ENCODE peak calls at places on chromosomes 7 and 10, in six cellular contexts. X is IMR-90, C is H9, R is mesenchymal stem cell, U is mesendoderm, P is H1. W is an unnamed sample.

GRCh38 chr7:133695976-133696531 is 431.1 kb upstream of the LRGUK start:
- DNase-seq in X (no peak), C (no peak), R (no peak), U (no peak), P (no peak), W (no peak)

GRCh38 chr7:73586911-73587310 is 8.5 kb upstream of the TBL2 start:
- DNase-seq in X (no peak), C (no peak), R (no peak), U (no peak), P (no peak), W (no peak)

GRCh38 chr7:74409571-74409970 is 44.1 kb upstream of the GTF2IRD1 start:
- DNase-seq in X (no peak), C (no peak), R (no peak), U (no peak), P (no peak), W (no peak)

GRCh38 chr7:73892003-73892975 is 31.3 kb downstream of the TMEM270 start:
- DNase-seq in X (peak; percentile 79), C (no peak), R (no peak), U (no peak), P (no peak), W (no peak)

GRCh38 chr10:17409170-17409733 is 45.1 kb downstream of the ST8SIA6 start:
- DNase-seq in X (peak; percentile 5), C (no peak), R (no peak), U (peak; percentile 37), P (no peak), W (no peak)

GRCh38 chr7:25359471-25360059 is 131.3 kb upstream of the NPVF start:
- DNase-seq in X (no peak), C (no peak), R (peak; percentile 86), U (peak; percentile 37), P (no peak), W (no peak)

GRCh38 chr7:83677180-83677866 is 28.4 kb upstream of the SEMA3E start:
- DNase-seq in X (peak; percentile 94), C (no peak), R (peak; percentile 99), U (peak; percentile 54), P (no peak), W (no peak)

GRCh38 chr7:135481600-135481979 is 28.3 kb downstream of the CNOT4 start:
- DNase-seq in X (no peak), C (no peak), R (no peak), U (no peak), P (no peak), W (no peak)

GRCh38 chr10:29102636-29103035 is 186.2 kb upstream of the LYZL1 start:
- DNase-seq in X (no peak), C (no peak), R (no peak), U (no peak), P (no peak), W (no peak)

GRCh38 chr7:7231865-7232264 is 49.5 kb downstream of the C1GALT1 start:
- DNase-seq in X (no peak), C (no peak), R (no peak), U (no peak), P (no peak), W (no peak)

GRCh38 chr10:46106410-46107255 is 60.6 kb upstream of the MSMB start:
- DNase-seq in X (peak; percentile 12), C (peak; percentile 82), R (peak; percentile 75), U (peak; percentile 87), P (peak; percentile 85), W (peak; percentile 23)

GRCh38 chr7:64875258-64875657 is 27.8 kb upstream of the ZNF273 start:
- DNase-seq in X (no peak), C (no peak), R (no peak), U (no peak), P (peak; percentile 23), W (no peak)

GRCh38 chr10:88227342-88228018 is 355.6 kb downstream of the RNLS start:
- DNase-seq in X (peak; percentile 85), C (no peak), R (peak; percentile 35), U (no peak), P (no peak), W (no peak)

GRCh38 chr7:138565451-138566114 is 105.5 kb downstream of the TRIM24 start:
- DNase-seq in X (peak; percentile 78), C (peak; percentile 41), R (peak; percentile 36), U (peak; percentile 82), P (no peak), W (no peak)

GRCh38 chr7:117793496-117793895 is 79.7 kb downstream of the CTTNBP2 start:
- DNase-seq in X (no peak), C (no peak), R (no peak), U (no peak), P (no peak), W (no peak)

GRCh38 chr10:88288621-88289059 is 294.5 kb downstream of the RNLS start:
- DNase-seq in X (no peak), C (no peak), R (no peak), U (no peak), P (no peak), W (no peak)

GRCh38 chr10:12634532-12634931 is 285.2 kb downstream of the CAMK1D start:
- DNase-seq in X (no peak), C (no peak), R (peak; percentile 4), U (no peak), P (no peak), W (no peak)

GRCh38 chr7:130721486-130722277 is 12.3 kb downstream of the KLF14 start:
- DNase-seq in X (peak; percentile 69), C (peak; percentile 81), R (peak; percentile 85), U (peak; percentile 91), P (peak; percentile 60), W (peak; percentile 58)

GRCh38 chr10:94042001-94042813 is 48.5 kb downstream of the PLCE1 start:
- DNase-seq in X (peak; percentile 79), C (peak; percentile 27), R (peak; percentile 36), U (peak; percentile 59), P (no peak), W (no peak)

GRCh38 chr7:5643280-5643679 is 138.2 kb downstream of the RNF216 start:
- DNase-seq in X (no peak), C (peak; percentile 63), R (peak; percentile 62), U (peak; percentile 82), P (no peak), W (no peak)

GRCh38 chr7:37901890-37902524 is 14.6 kb downstream of the SFRP4 start:
- DNase-seq in X (peak; percentile 4), C (no peak), R (peak; percentile 9), U (peak; percentile 54), P (no peak), W (no peak)

GRCh38 chr10:72746606-72747357 is 54.8 kb downstream of the MCU start:
- DNase-seq in X (no peak), C (no peak), R (peak; percentile 26), U (no peak), P (no peak), W (no peak)

GRCh38 chr10:8633909-8634308 is 579.4 kb downstream of the GATA3 start:
- DNase-seq in X (no peak), C (no peak), R (no peak), U (no peak), P (no peak), W (no peak)

DNA sequence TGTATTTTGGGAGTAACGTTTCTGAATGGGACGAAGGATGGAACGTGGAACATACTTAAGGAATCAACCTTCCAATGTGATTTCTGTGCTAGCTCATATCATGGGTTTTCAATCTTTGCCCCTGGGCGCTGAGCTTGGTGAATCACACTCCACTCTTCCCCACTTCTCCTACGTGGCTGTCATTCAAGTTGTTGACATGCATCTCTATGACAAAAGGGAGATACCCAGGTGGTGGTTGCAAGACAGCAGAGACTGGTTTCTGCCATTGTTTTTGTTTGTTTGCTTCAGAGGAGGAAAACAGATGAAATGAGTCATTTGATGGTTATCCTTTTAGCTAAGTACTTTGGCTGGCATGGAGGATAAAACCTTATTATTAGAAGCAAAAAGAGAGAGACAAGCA is 573.9 kb downstream of the GATA3 start:
- DNase-seq in X (no peak), C (no peak), R (no peak), U (peak; percentile 32), P (no peak), W (no peak)
- H3K27ac ChIP-seq in X (no peak overlapping the region), C (no peak overlapping the region), R (no peak overlapping the region), U (no peak overlapping the region), P (no peak overlapping the region), W (no peak overlapping the region)

GRCh38 chr10:3395487-3395886 is 222.9 kb upstream of the PITRM1 start:
- DNase-seq in X (no peak), C (no peak), R (no peak), U (no peak), P (no peak), W (no peak)

GRCh38 chr10:3396116-3396515 is 223.5 kb upstream of the PITRM1 start:
- DNase-seq in X (no peak), C (no peak), R (no peak), U (no peak), P (no peak), W (no peak)

GRCh38 chr10:3397231-3397630 is 224.6 kb upstream of the PITRM1 start:
- DNase-seq in X (peak; percentile 40), C (no peak), R (no peak), U (no peak), P (no peak), W (no peak)

GRCh38 chr10:3393958-3394357 is 221.4 kb upstream of the PITRM1 start:
- DNase-seq in X (no peak), C (no peak), R (peak; percentile 41), U (no peak), P (no peak), W (no peak)

GRCh38 chr10:3395041-3395440 is 222.5 kb upstream of the PITRM1 start:
- DNase-seq in X (no peak), C (no peak), R (no peak), U (no peak), P (no peak), W (no peak)
- H2BK15ac ChIP-seq in X (peak overlapping the region; percentile 20), C (no peak overlapping the region), R (no peak overlapping the region), U (no peak overlapping the region), P (no peak overlapping the region), W (no peak overlapping the region)

GRCh38 chr10:95346715-95347401 is 56.1 kb upstream of the PDLIM1 start:
- DNase-seq in X (no peak), C (no peak), R (no peak), U (peak; percentile 98), P (no peak), W (peak; percentile 32)

GRCh38 chr10:95352684-95353083 is 61.9 kb upstream of the PDLIM1 start:
- DNase-seq in X (no peak), C (no peak), R (no peak), U (no peak), P (no peak), W (no peak)

GRCh38 chr10:95353123-95353522 is 62.3 kb upstream of the PDLIM1 start:
- DNase-seq in X (no peak), C (no peak), R (no peak), U (no peak), P (no peak), W (no peak)

GRCh38 chr10:95350830-95351228 is 60.0 kb upstream of the PDLIM1 start:
- DNase-seq in X (no peak), C (no peak), R (no peak), U (no peak), P (no peak), W (no peak)

GRCh38 chr10:95350212-95350829 is 59.5 kb upstream of the PDLIM1 start:
- DNase-seq in X (peak; percentile 43), C (no peak), R (peak; percentile 72), U (no peak), P (no peak), W (no peak)
- H3K27ac ChIP-seq in X (no peak overlapping the region), C (no peak overlapping the region), R (no peak overlapping the region), U (no peak overlapping the region), P (no peak overlapping the region), W (no peak overlapping the region)

DNA sequence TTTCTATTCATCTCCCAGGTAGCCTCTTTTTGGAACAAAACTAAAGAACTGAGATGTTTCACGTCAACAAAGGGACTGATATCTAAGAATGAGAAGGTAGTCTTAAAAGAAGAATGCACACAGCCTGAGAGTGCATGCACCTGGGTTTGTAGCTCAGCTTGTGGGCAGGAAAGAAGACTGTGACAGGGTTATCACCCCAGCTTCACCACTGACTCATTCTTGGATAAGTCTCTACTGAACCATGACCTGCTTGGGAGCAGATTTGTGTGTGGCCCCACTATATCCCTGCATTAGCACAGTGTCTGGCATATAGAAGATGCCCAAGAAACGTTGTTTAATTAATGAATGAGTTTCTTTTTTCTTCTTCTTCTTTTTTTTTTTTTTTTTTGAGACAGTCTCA is 187.5 kb downstream of the GPAM start:
- DNase-seq in X (no peak), C (no peak), R (no peak), U (no peak), P (no peak), W (no peak)
- H2BK15ac ChIP-seq in X (no peak overlapping the region), C (no peak overlapping the region), R (no peak overlapping the region), U (no peak overlapping the region), P (no peak overlapping the region), W (no peak overlapping the region)

W was measured in neuronal stem cell.